ENCODE peak calls at places on chromosomes 3 and 15, in six cellular contexts. R, C, Q, S, V and D are unnamed samples.

GRCh38 chr15:31954364-31954763 is 76.0 kb upstream of the CHRNA7 start:
- DNase-seq in Q (no peak), C (no peak), V (no peak), R (no peak), S (no peak), D (no peak)

GRCh38 chr3:42183991-42184621 is 81.9 kb downstream of the CCK start:
- DNase-seq in Q (no peak), V (no peak), S (no peak), C (no peak), R (no peak), D (no peak)

GRCh38 chr3:97658670-97659285 is 105.8 kb upstream of the ARL6 start:
- DNase-seq in C (no peak), R (no peak), V (no peak), S (peak), Q (no peak), D (no peak)

GRCh38 chr15:72342385-72342784 is 22.4 kb upstream of the CELF6 start:
- DNase-seq in R (peak), S (peak), Q (peak), V (no peak), C (no peak), D (peak)

GRCh38 chr15:26572606-26573350 is 200.1 kb downstream of the GABRB3 start:
- DNase-seq in V (peak), C (no peak), S (no peak), Q (no peak), R (no peak), D (no peak)

GRCh38 chr3:24128195-24129005 is 183.3 kb downstream of the NR1D2 start:
- DNase-seq in Q (no peak), S (no peak), C (no peak), V (peak), R (no peak), D (no peak)

GRCh38 chr3:46959169-46959515 is 17.4 kb downstream of the CCDC12 start:
- DNase-seq in V (no peak), R (no peak), Q (no peak), C (no peak), S (no peak), D (no peak)

GRCh38 chr3:168139947-168140346 is 44.2 kb upstream of the GOLIM4 start:
- DNase-seq in C (no peak), R (no peak), V (no peak), S (no peak), Q (no peak), D (no peak)

GRCh38 chr3:31234143-31234542 is 298.6 kb upstream of the STT3B start:
- DNase-seq in R (no peak), S (no peak), C (no peak), Q (no peak), V (no peak), D (no peak)

GRCh38 chr15:73789491-73790240 is 36.5 kb upstream of the INSYN1 start:
- DNase-seq in R (no peak), V (no peak), S (no peak), C (no peak), Q (no peak), D (no peak)

GRCh38 chr3:133855772-133856171 is 39.9 kb downstream of the RAB6B start:
- DNase-seq in R (no peak), V (no peak), S (no peak), C (no peak), Q (no peak), D (no peak)

GRCh38 chr15:86016750-86017149 is 62.9 kb upstream of the AGBL1 start:
- DNase-seq in Q (no peak), R (no peak), V (no peak), S (no peak), C (no peak), D (no peak)

GRCh38 chr15:59437777-59438574 is at the start of gene FAM81A:
- DNase-seq in R (no peak), C (peak), V (peak), S (peak), Q (peak), D (peak)

GRCh38 chr3:42162462-42162861 is 71.3 kb downstream of the TRAK1 start:
- DNase-seq in V (no peak), R (no peak), Q (no peak), C (no peak), S (no peak), D (no peak)

GRCh38 chr15:39889601-39890000 is 30.5 kb downstream of the GPR176 start:
- DNase-seq in R (no peak), V (no peak), S (no peak), Q (no peak), C (no peak), D (no peak)

GRCh38 chr15:46652256-46652655 is 1017.4 kb downstream of the SQOR start:
- DNase-seq in C (no peak), V (no peak), R (no peak), Q (no peak), S (no peak), D (no peak)

GRCh38 chr15:53580371-53580770 is 179.1 kb downstream of the WDR72 start:
- DNase-seq in Q (peak), C (no peak), R (no peak), S (no peak), V (no peak), D (peak)

GRCh38 chr3:151896662-151897012 is 23.2 kb downstream of the SUCNR1 start:
- DNase-seq in C (no peak), R (no peak), V (no peak), Q (no peak), S (no peak), D (no peak)

GRCh38 chr3:42906085-42906904 is at the start of gene ZNF662:
- DNase-seq in Q (peak), C (peak), S (no peak), R (no peak), V (no peak), D (peak)

GRCh38 chr3:97896547-97896946 is 74.7 kb downstream of the CRYBG3 start:
- DNase-seq in Q (no peak), V (no peak), R (no peak), S (no peak), C (no peak), D (no peak)

GRCh38 chr3:160968731-160969130 is 136.4 kb downstream of the B3GALNT1 start:
- DNase-seq in C (no peak), S (no peak), R (no peak), V (no peak), Q (no peak), D (no peak)

GRCh38 chr3:117486709-117487394 is 777.3 kb downstream of the TUSC7 start:
- DNase-seq in S (no peak), R (no peak), V (no peak), C (no peak), Q (no peak), D (no peak)

GRCh38 chr3:156211583-156211982 is 91.2 kb downstream of the KCNAB1 start:
- DNase-seq in S (no peak), C (no peak), V (no peak), R (no peak), Q (no peak), D (no peak)
- TF ChIP-seq EP300 in S (no peak), C (no peak), V (no peak), R (no peak), Q (no peak), D (no peak)

GRCh38 chr15:48089664-48090063 is 31.1 kb upstream of the SLC24A5 start:
- DNase-seq in R (no peak), S (no peak), Q (no peak), V (no peak), C (no peak), D (no peak)

GRCh38 chr15:48086162-48086561 is 34.6 kb upstream of the SLC24A5 start:
- DNase-seq in C (no peak), R (no peak), V (no peak), Q (no peak), S (no peak), D (no peak)

GRCh38 chr15:48086582-48086981 is 34.2 kb upstream of the SLC24A5 start:
- DNase-seq in C (no peak), Q (no peak), V (no peak), R (no peak), S (no peak), D (no peak)

GRCh38 chr15:48090115-48090514 is 30.7 kb upstream of the SLC24A5 start:
- DNase-seq in R (no peak), C (no peak), S (no peak), Q (peak), V (no peak), D (no peak)

GRCh38 chr15:48087844-48088243 is 32.9 kb upstream of the SLC24A5 start:
- DNase-seq in Q (no peak), R (no peak), C (no peak), S (no peak), V (no peak), D (no peak)
- TF ChIP-seq POLR2AphosphoS5 in Q (no peak), R (no peak), C (no peak), S (no peak), V (no peak), D (no peak)

GRCh38 chr15:29969587-29970401 is 113.0 kb upstream of the GOLGA8J start:
- DNase-seq in Q (no peak), S (no peak), R (no peak), C (no peak), V (no peak), D (no peak)
- H3K4me3 ChIP-seq in Q (no peak), S (no peak), R (no peak), C (no peak), V (no peak), D (no peak)

GRCh38 chr3:156628095-156628690 is 46.2 kb upstream of the TIPARP start:
- DNase-seq in V (no peak), C (no peak), Q (no peak), S (no peak), R (no peak), D (no peak)

GRCh38 chr3:156628836-156629618 is 45.4 kb upstream of the TIPARP start:
- DNase-seq in R (no peak), S (no peak), Q (no peak), C (no peak), V (no peak), D (no peak)

GRCh38 chr3:156630081-156630772 is 44.2 kb upstream of the TIPARP start:
- DNase-seq in S (no peak), V (no peak), R (no peak), Q (no peak), C (no peak), D (no peak)

GRCh38 chr3:156630773-156631093 is 43.7 kb upstream of the TIPARP start:
- DNase-seq in C (no peak), R (no peak), V (no peak), Q (no peak), S (no peak), D (no peak)

DNA sequence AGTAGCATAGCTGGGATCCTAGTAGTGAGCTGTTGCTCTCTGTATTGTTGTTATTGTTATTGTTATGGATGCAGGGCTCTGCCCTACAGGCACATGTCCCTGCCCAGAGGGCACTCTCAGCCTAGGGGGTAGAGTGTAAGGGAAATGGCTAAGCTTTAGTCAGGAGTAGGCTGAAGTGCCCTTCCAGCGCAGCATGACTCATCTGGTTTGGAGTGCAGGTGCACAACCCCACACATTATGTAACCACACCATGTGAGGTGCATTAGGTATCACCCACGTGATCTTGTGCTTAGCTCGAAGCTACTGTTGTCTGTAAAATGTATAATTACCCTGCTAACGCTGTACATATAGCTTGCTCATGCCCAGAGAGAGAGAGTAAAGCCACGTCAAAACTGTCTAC is 48.3 kb upstream of the TIPARP start:
- DNase-seq in V (no peak), R (no peak), Q (peak), C (no peak), S (no peak), D (no peak)
- TF ChIP-seq EP300 in V (no peak), R (no peak), Q (no peak), C (no peak), S (no peak), D (no peak)